ENCODE peak calls at places on chromosomes 1 and 21, in six cellular contexts. One of them, this sample, is unnamed.

GRCh38 chr1:234395297-234395696 is 22.0 kb downstream of the COA6 start:
- DNase-seq in neural crest cell: no peak
- DNase-seq in CD4-positive, alpha-beta T cell: no peak
- DNase-seq in fibroblast of the aortic adventitia: no peak
- DNase-seq in prostate gland: no peak
- DNase-seq in heart right ventricle: no peak
- DNase-seq in this sample: no peak

GRCh38 chr1:234397732-234398131 is 24.5 kb downstream of the COA6 start:
- DNase-seq in neural crest cell: no peak
- DNase-seq in CD4-positive, alpha-beta T cell: no peak
- DNase-seq in fibroblast of the aortic adventitia: no peak
- DNase-seq in prostate gland: no peak
- DNase-seq in heart right ventricle: no peak
- DNase-seq in this sample: no peak

GRCh38 chr1:93042134-93042821 is 36.8 kb upstream of the MTF2 start:
- DNase-seq in neural crest cell: no peak
- DNase-seq in CD4-positive, alpha-beta T cell: peak
- DNase-seq in fibroblast of the aortic adventitia: peak
- DNase-seq in prostate gland: no peak
- DNase-seq in heart right ventricle: no peak
- DNase-seq in this sample: no peak

GRCh38 chr1:2530501-2531361 is 668 bp upstream of the HES5 start:
- DNase-seq in neural crest cell: no peak
- DNase-seq in CD4-positive, alpha-beta T cell: no peak
- DNase-seq in fibroblast of the aortic adventitia: no peak
- DNase-seq in prostate gland: peak
- DNase-seq in heart right ventricle: peak
- DNase-seq in this sample: peak

GRCh38 chr1:160550572-160551034 is 27.5 kb upstream of the SLAMF6 start:
- DNase-seq in neural crest cell: no peak
- DNase-seq in CD4-positive, alpha-beta T cell: peak
- DNase-seq in fibroblast of the aortic adventitia: no peak
- DNase-seq in prostate gland: no peak
- DNase-seq in heart right ventricle: no peak
- DNase-seq in this sample: no peak

GRCh38 chr1:180912801-180913616 is at the start of gene KIAA1614:
- DNase-seq in neural crest cell: no peak
- DNase-seq in CD4-positive, alpha-beta T cell: no peak
- DNase-seq in fibroblast of the aortic adventitia: peak
- DNase-seq in prostate gland: no peak
- DNase-seq in heart right ventricle: peak
- DNase-seq in this sample: no peak

GRCh38 chr1:226029093-226029496 is 30.0 kb upstream of the SDE2 start:
- DNase-seq in neural crest cell: no peak
- DNase-seq in CD4-positive, alpha-beta T cell: no peak
- DNase-seq in fibroblast of the aortic adventitia: no peak
- DNase-seq in prostate gland: no peak
- DNase-seq in heart right ventricle: no peak
- DNase-seq in this sample: no peak

GRCh38 chr1:157969693-157970485 is 23.6 kb upstream of the KIRREL1 start:
- DNase-seq in neural crest cell: peak
- DNase-seq in CD4-positive, alpha-beta T cell: no peak
- DNase-seq in fibroblast of the aortic adventitia: peak
- DNase-seq in prostate gland: no peak
- DNase-seq in heart right ventricle: peak
- DNase-seq in this sample: peak

GRCh38 chr21:15842565-15842880 is 112.7 kb downstream of the USP25 start:
- DNase-seq in neural crest cell: no peak
- DNase-seq in CD4-positive, alpha-beta T cell: no peak
- DNase-seq in fibroblast of the aortic adventitia: no peak
- DNase-seq in prostate gland: no peak
- DNase-seq in heart right ventricle: no peak
- DNase-seq in this sample: no peak

GRCh38 chr1:107943694-107944093 is 21.3 kb downstream of the VAV3 start:
- DNase-seq in neural crest cell: no peak
- DNase-seq in CD4-positive, alpha-beta T cell: no peak
- DNase-seq in fibroblast of the aortic adventitia: no peak
- DNase-seq in prostate gland: no peak
- DNase-seq in heart right ventricle: no peak
- DNase-seq in this sample: no peak

GRCh38 chr1:197521118-197521739 is 253.2 kb downstream of the CRB1 start:
- DNase-seq in neural crest cell: peak
- DNase-seq in CD4-positive, alpha-beta T cell: no peak
- DNase-seq in fibroblast of the aortic adventitia: peak
- DNase-seq in prostate gland: no peak
- DNase-seq in heart right ventricle: no peak
- DNase-seq in this sample: peak

GRCh38 chr21:44419679-44420078 is 35.6 kb upstream of the LRRC3 start:
- DNase-seq in neural crest cell: no peak
- DNase-seq in CD4-positive, alpha-beta T cell: no peak
- DNase-seq in fibroblast of the aortic adventitia: no peak
- DNase-seq in prostate gland: no peak
- DNase-seq in heart right ventricle: no peak
- DNase-seq in this sample: no peak

GRCh38 chr1:228939001-228939691 is 203.9 kb downstream of the RHOU start:
- DNase-seq in neural crest cell: no peak
- DNase-seq in CD4-positive, alpha-beta T cell: no peak
- DNase-seq in fibroblast of the aortic adventitia: no peak
- DNase-seq in prostate gland: no peak
- DNase-seq in heart right ventricle: no peak
- DNase-seq in this sample: no peak

DNA sequence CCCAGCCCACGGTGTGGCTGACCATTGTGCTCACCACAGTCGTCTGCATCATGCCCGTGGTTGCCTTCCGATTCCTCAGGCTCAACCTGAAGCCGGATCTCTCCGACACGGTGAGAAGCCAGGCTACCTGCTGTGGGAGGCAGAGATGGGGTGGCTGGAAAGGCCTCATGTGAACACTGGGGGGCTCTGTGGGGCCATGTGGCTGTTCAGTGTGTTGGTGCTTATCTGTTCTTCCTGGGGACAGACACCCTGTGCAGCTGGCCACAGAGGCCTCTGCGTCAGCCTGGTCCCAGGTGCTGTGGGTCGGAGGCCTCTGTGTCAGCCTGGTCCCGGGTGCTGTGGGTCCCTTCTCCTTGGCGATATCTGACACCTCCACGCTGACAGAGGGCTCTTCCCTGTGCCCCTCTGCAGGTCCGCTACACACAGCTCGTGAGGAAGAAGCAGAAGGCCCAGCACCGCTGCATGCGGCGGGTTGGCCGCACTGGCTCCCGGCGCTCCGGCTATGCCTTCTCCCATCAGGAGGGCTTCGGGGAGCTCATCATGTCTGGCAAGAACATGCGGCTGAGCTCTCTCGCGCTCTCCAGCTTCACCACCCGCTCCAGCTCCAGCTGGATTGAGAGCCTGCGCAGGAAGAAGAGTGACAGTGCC is 23.2 kb downstream of the ATP8B2 start:
- DNase-seq in neural crest cell: no peak
- DNase-seq in CD4-positive, alpha-beta T cell: no peak
- DNase-seq in fibroblast of the aortic adventitia: no peak
- DNase-seq in prostate gland: no peak
- DNase-seq in heart right ventricle: no peak
- DNase-seq in this sample: no peak
- TF ChIP-seq CTCF in neural crest cell: no peak
- TF ChIP-seq CTCF in CD4-positive, alpha-beta T cell: no peak
- TF ChIP-seq CTCF in fibroblast of the aortic adventitia: no peak
- TF ChIP-seq CTCF in prostate gland: no peak
- TF ChIP-seq CTCF in heart right ventricle: no peak
- TF ChIP-seq CTCF in this sample: no peak

GRCh38 chr1:94871031-94871430 is 50.9 kb downstream of the SLC44A3 start:
- DNase-seq in neural crest cell: no peak
- DNase-seq in CD4-positive, alpha-beta T cell: no peak
- DNase-seq in fibroblast of the aortic adventitia: peak
- DNase-seq in prostate gland: no peak
- DNase-seq in heart right ventricle: no peak
- DNase-seq in this sample: no peak

GRCh38 chr1:94873520-94874351 is 53.2 kb downstream of the CNN3 start:
- DNase-seq in neural crest cell: no peak
- DNase-seq in CD4-positive, alpha-beta T cell: no peak
- DNase-seq in fibroblast of the aortic adventitia: peak
- DNase-seq in prostate gland: peak
- DNase-seq in heart right ventricle: peak
- DNase-seq in this sample: no peak

GRCh38 chr1:94875794-94876193 is 51.1 kb downstream of the CNN3 start:
- DNase-seq in neural crest cell: no peak
- DNase-seq in CD4-positive, alpha-beta T cell: no peak
- DNase-seq in fibroblast of the aortic adventitia: no peak
- DNase-seq in prostate gland: peak
- DNase-seq in heart right ventricle: no peak
- DNase-seq in this sample: no peak

GRCh38 chr1:94874423-94874822 is 52.5 kb downstream of the CNN3 start:
- DNase-seq in neural crest cell: no peak
- DNase-seq in CD4-positive, alpha-beta T cell: no peak
- DNase-seq in fibroblast of the aortic adventitia: no peak
- DNase-seq in prostate gland: no peak
- DNase-seq in heart right ventricle: no peak
- DNase-seq in this sample: no peak

GRCh38 chr1:94872771-94873495 is 52.8 kb downstream of the SLC44A3 start:
- DNase-seq in neural crest cell: no peak
- DNase-seq in CD4-positive, alpha-beta T cell: no peak
- DNase-seq in fibroblast of the aortic adventitia: no peak
- DNase-seq in prostate gland: no peak
- DNase-seq in heart right ventricle: no peak
- DNase-seq in this sample: no peak
- TF ChIP-seq CTCF in neural crest cell: no peak
- TF ChIP-seq CTCF in CD4-positive, alpha-beta T cell: no peak
- TF ChIP-seq CTCF in fibroblast of the aortic adventitia: no peak
- TF ChIP-seq CTCF in prostate gland: no peak
- TF ChIP-seq CTCF in heart right ventricle: no peak
- TF ChIP-seq CTCF in this sample: no peak

DNA sequence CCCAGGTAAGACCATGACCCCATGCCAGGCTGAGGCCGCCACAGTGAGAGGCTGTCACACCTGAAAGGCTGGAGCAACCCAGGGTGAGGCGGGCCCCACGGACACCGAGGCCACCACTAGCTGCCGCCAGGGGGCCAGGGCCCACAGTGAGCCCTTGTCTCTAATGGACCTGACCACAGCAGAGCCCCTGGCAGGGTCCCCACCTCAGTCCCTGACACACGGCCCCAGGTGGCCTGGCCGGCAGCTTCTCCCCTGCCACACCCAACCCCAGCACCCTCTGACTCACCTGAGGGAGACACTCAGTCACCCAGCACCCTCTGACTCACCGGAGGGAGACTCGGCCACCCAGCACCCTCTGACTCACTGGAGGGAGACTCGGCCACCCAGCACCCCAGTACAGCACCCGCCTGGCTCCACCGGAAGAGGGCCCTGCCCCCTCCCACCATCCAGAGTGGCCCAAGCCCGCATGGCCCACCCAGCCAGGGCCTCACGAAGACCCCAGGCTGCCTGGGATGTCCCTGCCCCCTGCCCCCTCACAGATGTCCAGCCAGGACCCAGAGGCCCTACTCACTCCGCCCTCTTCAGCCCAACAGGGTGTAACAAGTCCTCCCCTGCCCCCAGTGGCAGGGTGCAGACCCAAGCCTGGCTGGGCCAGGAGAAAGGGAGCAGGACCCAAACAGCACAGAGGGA is 4.4 kb downstream of the DVL1 start:
- DNase-seq in neural crest cell: no peak
- DNase-seq in CD4-positive, alpha-beta T cell: no peak
- DNase-seq in fibroblast of the aortic adventitia: peak
- DNase-seq in prostate gland: no peak
- DNase-seq in heart right ventricle: no peak
- DNase-seq in this sample: peak
- TF ChIP-seq CTCF in neural crest cell: peak
- TF ChIP-seq CTCF in CD4-positive, alpha-beta T cell: no peak
- TF ChIP-seq CTCF in fibroblast of the aortic adventitia: peak
- TF ChIP-seq CTCF in prostate gland: no peak
- TF ChIP-seq CTCF in heart right ventricle: peak
- TF ChIP-seq CTCF in this sample: peak

GRCh38 chr1:213370523-213370922 is 319.5 kb downstream of the RPS6KC1 start:
- DNase-seq in neural crest cell: no peak
- DNase-seq in CD4-positive, alpha-beta T cell: no peak
- DNase-seq in fibroblast of the aortic adventitia: no peak
- DNase-seq in prostate gland: no peak
- DNase-seq in heart right ventricle: no peak
- DNase-seq in this sample: no peak
- TF ChIP-seq CTCF in neural crest cell: no peak
- TF ChIP-seq CTCF in CD4-positive, alpha-beta T cell: no peak
- TF ChIP-seq CTCF in fibroblast of the aortic adventitia: no peak
- TF ChIP-seq CTCF in prostate gland: no peak
- TF ChIP-seq CTCF in heart right ventricle: no peak
- TF ChIP-seq CTCF in this sample: no peak

GRCh38 chr1:5949074-5949760 is 43.0 kb downstream of the NPHP4 start:
- DNase-seq in neural crest cell: no peak
- DNase-seq in CD4-positive, alpha-beta T cell: no peak
- DNase-seq in fibroblast of the aortic adventitia: no peak
- DNase-seq in prostate gland: no peak
- DNase-seq in heart right ventricle: no peak
- DNase-seq in this sample: no peak
- TF ChIP-seq CTCF in neural crest cell: peak
- TF ChIP-seq CTCF in CD4-positive, alpha-beta T cell: no peak
- TF ChIP-seq CTCF in fibroblast of the aortic adventitia: no peak
- TF ChIP-seq CTCF in prostate gland: no peak
- TF ChIP-seq CTCF in heart right ventricle: no peak
- TF ChIP-seq CTCF in this sample: peak

GRCh38 chr1:31458287-31458896 is 45.4 kb downstream of the SERINC2 start:
- DNase-seq in neural crest cell: no peak
- DNase-seq in CD4-positive, alpha-beta T cell: no peak
- DNase-seq in fibroblast of the aortic adventitia: no peak
- DNase-seq in prostate gland: no peak
- DNase-seq in heart right ventricle: no peak
- DNase-seq in this sample: no peak

GRCh38 chr1:31460027-31460426 is 47.0 kb downstream of the SERINC2 start:
- DNase-seq in neural crest cell: no peak
- DNase-seq in CD4-positive, alpha-beta T cell: no peak
- DNase-seq in fibroblast of the aortic adventitia: peak
- DNase-seq in prostate gland: no peak
- DNase-seq in heart right ventricle: no peak
- DNase-seq in this sample: no peak
- TF ChIP-seq CTCF in neural crest cell: peak
- TF ChIP-seq CTCF in CD4-positive, alpha-beta T cell: no peak
- TF ChIP-seq CTCF in fibroblast of the aortic adventitia: peak
- TF ChIP-seq CTCF in prostate gland: peak
- TF ChIP-seq CTCF in heart right ventricle: no peak
- TF ChIP-seq CTCF in this sample: peak

GRCh38 chr1:207698822-207699483 is 52.9 kb upstream of the CD46 start:
- DNase-seq in neural crest cell: peak
- DNase-seq in CD4-positive, alpha-beta T cell: no peak
- DNase-seq in fibroblast of the aortic adventitia: peak
- DNase-seq in prostate gland: peak
- DNase-seq in heart right ventricle: peak
- DNase-seq in this sample: peak
- TF ChIP-seq CTCF in neural crest cell: peak
- TF ChIP-seq CTCF in CD4-positive, alpha-beta T cell: peak
- TF ChIP-seq CTCF in fibroblast of the aortic adventitia: peak
- TF ChIP-seq CTCF in prostate gland: peak
- TF ChIP-seq CTCF in heart right ventricle: peak
- TF ChIP-seq CTCF in this sample: peak

This sample was measured in HFFc6.